ENCODE peak calls at places on chromosome X, in five cellular contexts. L, Y, C, U and T are unnamed samples.

GRCh38 chrX:47162927-47163583 is 18.0 kb downstream of the RBM10 start:
- DNase-seq in L (no peak), Y (no peak), C (no peak), U (no peak), T (no peak)

GRCh38 chrX:21398424-21398823 is 24.2 kb downstream of the CNKSR2 start:
- DNase-seq in L (no peak), Y (no peak), C (no peak), U (no peak), T (no peak)

GRCh38 chrX:82218361-82218760 is 1016.5 kb downstream of the SH3BGRL start:
- DNase-seq in L (no peak), Y (no peak), C (peak; percentile 4), U (no peak), T (no peak)

GRCh38 chrX:150615356-150615755 is 46.9 kb downstream of the MTM1 start:
- DNase-seq in L (no peak), Y (no peak), C (no peak), U (no peak), T (no peak)

GRCh38 chrX:47564438-47565085 is 3.6 kb downstream of the ARAF start:
- DNase-seq in L (no peak), Y (no peak), C (no peak), U (no peak), T (no peak)

GRCh38 chrX:19747672-19748610 is 139.5 kb downstream of the SH3KBP1 start:
- DNase-seq in L (no peak), Y (no peak), C (no peak), U (no peak), T (no peak)

GRCh38 chrX:10633722-10634121 is 13.3 kb upstream of the MID1 start:
- DNase-seq in L (peak; percentile 92), Y (no peak), C (no peak), U (peak; percentile 77), T (no peak)

GRCh38 chrX:33434256-33435092 is 223.1 kb upstream of the DMD start:
- DNase-seq in L (peak; percentile 32), Y (no peak), C (peak; percentile 19), U (no peak), T (no peak)

GRCh38 chrX:115348440-115349225 is 59.1 kb downstream of the LUZP4 start:
- DNase-seq in L (no peak), Y (no peak), C (no peak), U (no peak), T (no peak)

GRCh38 chrX:34654939-34655338 is 2.1 kb downstream of the TMEM47 start:
- DNase-seq in L (peak; percentile 29), Y (no peak), C (no peak), U (no peak), T (no peak)

GRCh38 chrX:145630806-145631435 is 186.7 kb upstream of the SLITRK2 start:
- DNase-seq in L (no peak), Y (peak; percentile 47), C (no peak), U (no peak), T (no peak)

DNA sequence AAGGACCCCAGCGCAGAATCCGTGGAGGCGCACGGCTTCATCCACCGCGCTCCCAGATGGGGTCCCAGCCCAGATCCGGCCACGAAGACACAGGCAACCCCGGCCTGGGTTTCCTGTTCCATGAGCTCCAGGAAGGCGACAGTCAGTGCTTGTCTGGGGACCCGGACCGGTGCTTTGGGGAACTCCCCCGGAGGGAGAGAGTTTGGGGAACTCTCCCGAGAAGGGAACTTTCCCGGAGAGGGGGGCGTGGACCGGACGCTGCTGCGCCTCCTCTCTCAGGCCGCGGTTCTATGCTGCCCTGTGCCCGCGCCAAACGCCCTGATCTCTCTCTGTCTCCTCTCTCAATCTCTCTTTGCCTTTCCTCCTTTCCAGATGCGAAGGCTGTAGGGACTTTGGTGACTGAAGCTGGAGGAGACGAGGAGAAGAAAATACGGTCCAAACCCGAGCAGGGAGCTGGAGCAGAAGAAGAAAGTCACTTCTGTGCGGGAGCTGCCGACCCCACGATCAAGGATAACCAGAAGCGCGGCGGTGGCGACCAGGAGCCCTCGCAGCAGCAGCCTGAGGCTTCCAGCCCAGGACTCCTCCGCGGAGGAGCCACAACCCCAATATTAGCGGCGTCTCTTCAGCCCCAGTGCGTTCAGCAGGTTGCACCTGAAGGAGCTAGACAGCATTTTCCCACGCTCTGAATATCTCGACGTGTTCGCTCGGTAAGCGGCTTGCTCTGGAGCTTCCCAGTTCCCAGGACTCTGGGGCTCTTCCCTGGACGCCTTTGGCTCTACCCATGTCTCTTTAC is 47.6 kb upstream of the NKAP start:
- DNase-seq in L (no peak), Y (peak; percentile 67), C (no peak), U (no peak), T (no peak)
- H3K4me3 ChIP-seq in L (no peak overlapping the region), Y (peak overlapping the region; percentile 46), C (no peak overlapping the region), U (no peak overlapping the region), T (no peak overlapping the region)

GRCh38 chrX:68500105-68500504 is 1.3 kb downstream of the YIPF6 start:
- DNase-seq in L (no peak), Y (no peak), C (no peak), U (no peak), T (no peak)
- H3K4me3 ChIP-seq in L (no peak overlapping the region), Y (peak overlapping the region; percentile 67), C (no peak overlapping the region), U (peak overlapping the region; percentile 79), T (peak overlapping the region; percentile 78)

GRCh38 chrX:88605222-88605583 is 141.8 kb upstream of the CPXCR1 start:
- DNase-seq in L (no peak), Y (no peak), C (no peak), U (no peak), T (no peak)
- H3K4me3 ChIP-seq in L (no peak overlapping the region), Y (no peak overlapping the region), C (no peak overlapping the region), U (no peak overlapping the region), T (no peak overlapping the region)

DNA sequence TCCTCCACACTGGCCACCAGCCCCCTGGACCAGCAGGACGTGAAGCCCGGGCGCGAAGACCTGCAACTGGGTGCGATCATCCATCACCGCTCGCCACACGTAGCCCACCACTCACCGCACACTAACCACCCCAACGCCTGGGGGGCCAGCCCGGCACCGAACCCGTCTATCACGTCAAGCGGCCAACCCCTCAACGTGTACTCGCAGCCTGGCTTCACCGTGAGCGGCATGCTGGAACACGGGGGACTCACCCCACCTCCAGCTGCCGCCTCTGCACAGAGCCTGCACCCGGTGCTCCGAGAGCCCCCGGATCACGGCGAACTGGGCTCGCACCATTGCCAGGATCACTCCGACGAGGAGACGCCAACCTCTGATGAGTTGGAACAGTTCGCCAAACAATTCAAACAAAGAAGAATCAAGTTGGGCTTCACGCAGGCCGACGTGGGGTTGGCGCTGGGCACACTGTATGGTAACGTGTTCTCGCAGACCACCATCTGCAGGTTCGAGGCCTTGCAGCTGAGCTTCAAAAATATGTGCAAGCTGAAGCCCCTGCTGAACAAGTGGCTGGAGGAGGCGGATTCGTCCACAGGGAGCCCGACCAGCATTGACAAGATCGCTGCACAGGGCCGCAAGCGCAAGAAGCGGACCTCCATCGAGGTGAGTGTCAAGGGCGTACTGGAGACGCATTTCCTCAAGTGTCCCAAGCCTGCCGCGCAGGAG is 596 bp downstream of the POU3F4 start:
- DNase-seq in L (no peak), Y (peak; percentile 70), C (no peak), U (no peak), T (no peak)
- H3K4me3 ChIP-seq in L (peak overlapping the region; percentile 48), Y (no peak overlapping the region), C (no peak overlapping the region), U (no peak overlapping the region), T (no peak overlapping the region)

GRCh38 chrX:26848511-26848910 is 614.6 kb downstream of the PPP4R3C start:
- DNase-seq in L (peak; percentile 28), Y (no peak), C (no peak), U (no peak), T (no peak)

GRCh38 chrX:26845051-26845450 is 618.1 kb downstream of the PPP4R3C start:
- DNase-seq in L (peak; percentile 68), Y (no peak), C (no peak), U (no peak), T (no peak)
- H3K4me3 ChIP-seq in L (no peak overlapping the region), Y (no peak overlapping the region), C (no peak overlapping the region), U (no peak overlapping the region), T (no peak overlapping the region)

DNA sequence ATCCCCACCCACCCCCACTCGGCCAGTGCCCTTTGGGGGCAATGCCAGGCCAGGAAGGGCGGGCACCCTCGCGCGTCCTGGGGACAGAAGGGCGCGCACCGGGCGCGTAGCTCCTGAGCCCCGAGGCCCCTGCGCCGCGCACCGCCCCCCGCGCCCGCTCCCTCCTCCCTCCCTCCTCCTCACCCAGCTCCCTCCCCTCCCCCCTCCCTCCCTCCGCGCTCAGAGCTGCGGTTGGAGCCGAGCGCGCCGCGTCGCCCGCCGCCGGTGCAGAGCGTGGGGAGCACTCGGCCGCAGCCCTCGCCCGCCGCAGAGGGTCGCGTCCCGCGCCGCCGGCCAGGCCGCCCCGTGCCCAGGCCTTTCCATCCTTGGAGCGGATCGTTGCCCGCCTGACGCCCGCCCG is at the start of gene ATP2B3:
- DNase-seq in L (no peak), Y (no peak), C (no peak), U (no peak), T (no peak)
- H3K4me3 ChIP-seq in L (no peak within 1 kb of the TSS), Y (no peak within 1 kb of the TSS), C (no peak within 1 kb of the TSS), U (no peak within 1 kb of the TSS), T (no peak within 1 kb of the TSS)

GRCh38 chrX:13900351-13900750 is 83.5 kb upstream of the GPM6B start:
- DNase-seq in L (no peak), Y (no peak), C (no peak), U (no peak), T (no peak)
- H3K4me3 ChIP-seq in L (no peak overlapping the region), Y (no peak overlapping the region), C (no peak overlapping the region), U (no peak overlapping the region), T (no peak overlapping the region)

GRCh38 chrX:54482839-54483593 is 13.0 kb downstream of the FGD1 start:
- DNase-seq in L (no peak), Y (no peak), C (no peak), U (no peak), T (no peak)
- H3K4me3 ChIP-seq in L (no peak overlapping the region), Y (no peak overlapping the region), C (no peak overlapping the region), U (no peak overlapping the region), T (no peak overlapping the region)

GRCh38 chrX:45783002-45783401 is 582.3 kb upstream of the DIPK2B start:
- DNase-seq in L (no peak), Y (no peak), C (no peak), U (no peak), T (no peak)
- H3K4me3 ChIP-seq in L (no peak overlapping the region), Y (no peak overlapping the region), C (no peak overlapping the region), U (no peak overlapping the region), T (no peak overlapping the region)